ENCODE peak calls at places on chromosomes 4 and X, in eight cellular contexts. Z is K562, B is fibroblast of lung, M is stomach, R is ascending aorta, G is mucosa of descending colon, E is left lung, S is IMR-90. J is an unnamed sample.

GRCh38 chr4:26085581-26085980 is 171.6 kb downstream of the SMIM20 start:
- DNase-seq in G (no peak), E (no peak), B (no peak), R (no peak), M (no peak), S (no peak), Z (no peak), J (no peak)

GRCh38 chr4:80213117-80213815 is 16.0 kb downstream of the PRDM8 start:
- DNase-seq in R (no peak), Z (no peak), M (no peak), S (peak; percentile 87), E (no peak), G (no peak), B (peak; percentile 71), J (no peak)

GRCh38 chr4:150682126-150682525 is 100.2 kb downstream of the MAB21L2 start:
- DNase-seq in S (no peak), Z (no peak), G (no peak), R (no peak), E (no peak), B (no peak), M (no peak), J (no peak)

GRCh38 chrX:4185086-4185485 is 471.6 kb upstream of the PRKX start:
- DNase-seq in Z (no peak), E (no peak), R (no peak), B (no peak), S (no peak), M (no peak), G (no peak), J (no peak)

GRCh38 chrX:54386314-54386713 is 28.5 kb upstream of the WNK3 start:
- DNase-seq in Z (no peak), M (no peak), B (peak; percentile 12), S (peak; percentile 25), G (no peak), R (no peak), E (no peak), J (no peak)

GRCh38 chr4:7857238-7857701 is 82.4 kb downstream of the AFAP1 start:
- DNase-seq in S (peak; percentile 99), M (no peak), G (no peak), E (no peak), Z (no peak), R (no peak), B (peak; percentile 97), J (no peak)

GRCh38 chr4:165630671-165631070 is 242.4 kb upstream of the TLL1 start:
- DNase-seq in E (no peak), R (no peak), B (no peak), G (no peak), M (no peak), Z (no peak), S (no peak), J (no peak)

GRCh38 chr4:98242538-98242937 is 18.6 kb upstream of the RAP1GDS1 start:
- DNase-seq in M (no peak), B (peak; percentile 52), S (no peak), Z (no peak), G (no peak), R (no peak), E (no peak), J (no peak)

DNA sequence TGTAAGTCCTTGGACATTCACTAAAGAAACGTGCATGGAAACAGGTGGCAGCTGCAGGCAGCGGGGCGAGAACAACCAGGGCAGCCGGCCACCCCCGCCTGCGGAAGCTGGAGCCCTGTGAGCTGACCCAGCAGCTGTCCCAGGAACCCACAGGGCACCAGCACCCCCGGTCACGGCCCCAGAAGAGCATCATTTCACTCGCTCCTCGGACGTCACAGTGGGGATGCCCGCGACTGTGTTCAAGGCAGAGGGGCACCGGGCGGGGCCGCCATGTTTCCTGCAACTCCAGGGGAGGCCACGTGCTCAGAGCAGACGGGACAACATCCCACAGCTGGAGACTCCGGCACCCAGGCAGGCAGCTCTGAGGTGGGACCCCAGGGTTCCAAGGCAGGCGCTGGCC is 45.0 kb upstream of the CPLX1 start:
- DNase-seq in E (no peak), M (no peak), R (no peak), Z (no peak), B (no peak), G (no peak), S (no peak), J (no peak)
- H3K36me3 ChIP-seq in E (peaks cover 94% of the 10 kb centered on the region), M (peaks cover 100% of the 10 kb centered on the region), R (peaks cover 70% of the 10 kb centered on the region), Z (peaks cover 88% of the 10 kb centered on the region), B (peaks cover 36% of the 10 kb centered on the region), G (peaks cover 4% of the 10 kb centered on the region), S (peaks cover 66% of the 10 kb centered on the region), J (peaks cover 92% of the 10 kb centered on the region)

GRCh38 chr4:63786181-63786580 is 623.1 kb downstream of the TECRL start:
- DNase-seq in B (no peak), G (no peak), E (no peak), M (no peak), R (no peak), Z (no peak), S (no peak), J (no peak)

GRCh38 chr4:63787326-63787725 is 621.9 kb downstream of the TECRL start:
- DNase-seq in S (no peak), E (no peak), M (no peak), Z (no peak), B (no peak), G (no peak), R (no peak), J (no peak)

GRCh38 chr4:63788271-63788670 is 621.0 kb downstream of the TECRL start:
- DNase-seq in M (no peak), G (no peak), Z (no peak), S (no peak), E (no peak), R (no peak), B (no peak), J (no peak)

GRCh38 chr4:63790377-63790776 is 618.9 kb downstream of the TECRL start:
- DNase-seq in B (no peak), R (no peak), M (no peak), S (no peak), G (no peak), Z (no peak), E (no peak), J (no peak)

DNA sequence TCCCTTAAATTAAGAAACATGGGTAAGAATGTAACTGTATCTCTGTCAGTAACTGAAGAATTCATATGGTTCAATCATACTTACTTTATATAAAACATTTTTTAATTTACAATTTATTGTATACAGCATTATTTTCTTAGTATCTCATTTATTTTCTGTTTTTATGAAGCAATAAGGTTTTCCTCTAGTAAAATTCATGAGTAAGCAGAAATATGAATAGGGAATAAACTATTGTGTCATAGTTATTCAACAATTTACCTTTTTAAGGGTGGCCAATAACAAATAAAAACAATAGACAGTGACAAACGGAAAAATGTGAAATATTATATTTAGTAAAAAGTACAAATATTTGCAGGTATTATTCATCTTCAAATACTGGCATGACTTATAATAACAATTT is 624.4 kb downstream of the TECRL start:
- DNase-seq in B (no peak), G (no peak), Z (no peak), E (no peak), M (no peak), S (no peak), R (no peak), J (no peak)
- H3K4me3 ChIP-seq in B (no peak overlapping the region), G (no peak overlapping the region), Z (no peak overlapping the region), E (no peak overlapping the region), M (no peak overlapping the region), S (no peak overlapping the region), R (no peak overlapping the region), J (no peak overlapping the region)

GRCh38 chr4:37762294-37763163 is 64.0 kb upstream of the PGM2 start:
- DNase-seq in Z (no peak), M (peak; percentile 38), G (peak; percentile 23), B (peak; percentile 34), E (no peak), S (peak; percentile 36), R (no peak), J (no peak)

GRCh38 chr4:37763164-37763444 is 63.4 kb upstream of the PGM2 start:
- DNase-seq in S (no peak), Z (no peak), B (no peak), E (no peak), R (no peak), M (no peak), G (no peak), J (no peak)

GRCh38 chr4:37759833-37760232 is 66.7 kb upstream of the PGM2 start:
- DNase-seq in B (no peak), R (no peak), S (no peak), Z (no peak), G (no peak), M (no peak), E (no peak), J (no peak)

GRCh38 chr4:37758226-37758625 is 68.3 kb upstream of the PGM2 start:
- DNase-seq in R (no peak), S (peak; percentile 41), Z (no peak), G (no peak), M (no peak), B (peak; percentile 59), E (peak; percentile 39), J (no peak)

GRCh38 chr4:37760840-37761239 is 65.6 kb upstream of the PGM2 start:
- DNase-seq in E (no peak), B (peak; percentile 27), R (no peak), M (no peak), G (no peak), Z (no peak), S (no peak), J (no peak)
- TF ChIP-seq CTCF in E (no peak), B (no peak), R (no peak), M (no peak), G (no peak), Z (no peak), S (no peak), J (no peak)

DNA sequence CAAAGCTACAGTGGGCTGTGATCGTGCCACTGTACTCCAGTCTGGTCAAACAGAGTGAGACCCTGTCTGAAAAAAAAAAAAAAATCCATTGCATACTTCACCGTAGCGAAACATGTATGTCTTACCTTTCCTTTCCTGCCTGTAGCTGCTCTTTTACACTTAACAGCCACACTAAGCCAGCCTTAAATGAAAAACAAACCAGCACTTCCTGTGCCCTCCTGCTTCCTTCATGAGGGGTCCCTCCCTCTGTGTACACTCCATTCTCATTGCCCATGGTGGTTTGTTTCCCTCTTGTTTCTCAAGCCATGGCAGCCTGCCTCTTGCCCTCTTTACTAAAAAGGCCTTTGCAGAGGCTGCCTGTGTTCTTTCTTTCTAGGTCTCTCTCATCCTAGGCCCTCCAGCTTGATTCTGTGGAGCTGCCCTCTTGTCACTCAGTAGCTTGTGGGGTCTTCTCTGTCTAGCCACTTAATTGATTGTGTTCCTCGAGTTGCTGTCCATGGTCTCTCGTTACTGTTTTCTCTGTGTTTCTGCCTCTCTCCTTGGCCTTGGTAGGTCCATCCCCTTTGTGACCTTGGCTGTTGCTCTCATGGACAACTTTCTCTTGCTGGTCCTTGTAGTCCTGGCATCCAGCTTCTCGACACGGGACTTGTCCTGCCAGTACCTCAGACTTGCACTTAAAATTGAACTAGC is 52.1 kb upstream of the MSANTD1 start:
- DNase-seq in R (no peak), M (no peak), G (no peak), S (no peak), E (no peak), Z (no peak), B (no peak), J (peak; percentile 16)
- H3K36me3 ChIP-seq in R (peaks cover 22% of the 10 kb centered on the region), M (peaks cover 84% of the 10 kb centered on the region), G (peaks cover 5% of the 10 kb centered on the region), S (peaks cover 30% of the 10 kb centered on the region), E (peaks cover 84% of the 10 kb centered on the region), Z (peaks cover 16% of the 10 kb centered on the region), B (peaks cover 8% of the 10 kb centered on the region), J (peaks cover 76% of the 10 kb centered on the region)

DNA sequence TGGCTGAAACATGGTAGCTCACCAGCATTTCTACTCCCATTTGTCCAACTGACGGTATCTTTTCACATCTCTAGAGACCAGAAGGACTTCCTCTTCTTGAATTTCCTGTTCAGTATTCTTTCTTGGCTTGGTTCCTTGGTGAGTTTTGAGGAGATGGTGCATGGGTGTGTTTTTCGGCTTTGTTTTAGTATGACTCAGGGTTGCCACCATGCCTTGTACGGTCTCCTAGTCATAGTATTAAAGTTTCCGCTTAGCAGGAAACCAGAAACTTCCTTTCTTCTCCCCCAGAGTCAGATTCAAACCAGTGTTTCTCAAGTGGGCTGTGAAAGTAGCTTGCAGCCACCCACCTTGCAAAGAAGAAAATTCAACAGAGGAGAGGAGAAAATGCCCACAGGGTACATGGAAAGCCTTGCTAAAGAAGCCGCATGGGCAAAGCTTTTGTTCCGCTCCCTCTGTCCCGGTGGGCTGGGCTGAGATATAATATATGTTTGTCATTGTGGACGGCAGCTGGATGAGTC is 5.7 kb downstream of the CD99 start:
- DNase-seq in B (peak; percentile 91), R (no peak), S (peak; percentile 90), E (no peak), M (no peak), G (peak; percentile 31), Z (no peak), J (no peak)
- H3K4me3 ChIP-seq in B (no peak overlapping the region), R (no peak overlapping the region), S (no peak overlapping the region), E (peak overlapping the region; percentile 9), M (no peak overlapping the region), G (no peak overlapping the region), Z (no peak overlapping the region), J (peak overlapping the region; percentile 15)